ENCODE peak calls at places on chromosomes 12 and 14, in nine cellular contexts. Q is lung; N is neural progenitor cell; D is omental fat pad; P is left cardiac atrium; Z is endodermal cell; I is stimulated activated CD8-positive, alpha-beta memory T cell treated with anti-CD3 and anti-CD28 coated beads, Interleukin-12 subunit alpha, Interleukin-12 subunit beta, amount 100 ng/mL, for 4 hours; Y is H4; G is right atrium auricular region. K is an unnamed sample.

GRCh38 chr12:94435511-94435927 is 24.1 kb downstream of the CEP83 start:
- DNase-seq in Q (no peak), N (peak), D (no peak), P (no peak), Z (peak), I (no peak), Y (no peak), G (no peak), K (no peak)

GRCh38 chr14:103856105-103856504 is 8.7 kb upstream of the PPP1R13B start:
- DNase-seq in Q (no peak), N (peak), D (no peak), P (no peak), Z (peak), I (no peak), Y (no peak), G (no peak), K (no peak)

GRCh38 chr14:63642656-63643382 is 1.1 kb upstream of the WDR89 start:
- DNase-seq in Q (no peak), N (no peak), D (no peak), P (no peak), Z (no peak), I (no peak), Y (no peak), G (no peak), K (no peak)

GRCh38 chr12:74365178-74365964 is 172.3 kb upstream of the ATXN7L3B start:
- DNase-seq in Q (no peak), N (peak), D (no peak), P (no peak), Z (peak), I (no peak), Y (peak), G (no peak), K (peak)

GRCh38 chr14:38723954-38724353 is 379.1 kb downstream of the SEC23A start:
- DNase-seq in Q (no peak), N (no peak), D (no peak), P (no peak), Z (no peak), I (no peak), Y (no peak), G (no peak), K (no peak)

GRCh38 chr12:52156757-52157565 is 34.9 kb downstream of the KRT80 start:
- DNase-seq in Q (peak), N (peak), D (peak), P (peak), Z (peak), I (peak), Y (peak), G (peak), K (peak)

GRCh38 chr14:37819155-37820015 is 224.0 kb downstream of the TTC6 start:
- DNase-seq in Q (no peak), N (no peak), D (no peak), P (no peak), Z (no peak), I (no peak), Y (no peak), G (no peak), K (no peak)

GRCh38 chr14:68810173-68811153 is 17.6 kb upstream of the ZFP36L1 start:
- DNase-seq in Q (peak), N (no peak), D (no peak), P (no peak), Z (no peak), I (no peak), Y (no peak), G (no peak), K (no peak)

GRCh38 chr12:121799175-121799841 is 4.5 kb upstream of the SETD1B start:
- DNase-seq in Q (peak), N (peak), D (no peak), P (peak), Z (peak), I (no peak), Y (peak), G (peak), K (no peak)

GRCh38 chr14:69325086-69325485 is 65.1 kb downstream of the GALNT16 start:
- DNase-seq in Q (no peak), N (no peak), D (no peak), P (no peak), Z (no peak), I (no peak), Y (no peak), G (no peak), K (no peak)

GRCh38 chr14:51552768-51553426 is 98.8 kb upstream of the FRMD6 start:
- DNase-seq in Q (no peak), N (no peak), D (no peak), P (peak), Z (no peak), I (no peak), Y (no peak), G (no peak), K (peak)

GRCh38 chr12:56258068-56258819 is at the start of gene ANKRD52:
- DNase-seq in Q (peak), N (peak), D (peak), P (peak), Z (peak), I (peak), Y (peak), G (peak), K (peak)

GRCh38 chr14:105830171-105830570 is 303.8 kb downstream of the TMEM121 start:
- DNase-seq in Q (no peak), N (no peak), D (no peak), P (peak), Z (no peak), I (no peak), Y (no peak), G (no peak), K (no peak)

GRCh38 chr12:97968641-97969171 is 506.1 kb downstream of the RMST start:
- DNase-seq in Q (no peak), N (no peak), D (no peak), P (no peak), Z (no peak), I (no peak), Y (no peak), G (no peak), K (no peak)

GRCh38 chr12:104506691-104507401 is 50.1 kb downstream of the CHST11 start:
- DNase-seq in Q (no peak), N (no peak), D (no peak), P (no peak), Z (peak), I (no peak), Y (no peak), G (no peak), K (no peak)

GRCh38 chr12:16606201-16606849 is 363 bp upstream of the LMO3 start:
- DNase-seq in Q (peak), N (peak), D (no peak), P (peak), Z (peak), I (no peak), Y (peak), G (no peak), K (peak)

GRCh38 chr12:52349196-52349595 is 18.1 kb downstream of the KRT85 start:
- DNase-seq in Q (no peak), N (no peak), D (no peak), P (no peak), Z (no peak), I (no peak), Y (no peak), G (no peak), K (no peak)

GRCh38 chr12:54232790-54233189 is 44.0 kb upstream of the SMUG1 start:
- DNase-seq in Q (no peak), N (no peak), D (no peak), P (no peak), Z (peak), I (no peak), Y (no peak), G (no peak), K (no peak)

GRCh38 chr12:11695321-11695720 is 45.8 kb downstream of the ETV6 start:
- DNase-seq in Q (no peak), N (no peak), D (no peak), P (no peak), Z (no peak), I (no peak), Y (no peak), G (no peak), K (no peak)

GRCh38 chr14:69059658-69060648 is 80.9 kb upstream of the ACTN1 start:
- DNase-seq in Q (peak), N (no peak), D (no peak), P (peak), Z (no peak), I (no peak), Y (no peak), G (peak), K (no peak)

GRCh38 chr12:77796775-77797174 is 33.9 kb upstream of the NAV3 start:
- DNase-seq in Q (no peak), N (no peak), D (no peak), P (no peak), Z (no peak), I (no peak), Y (peak), G (no peak), K (peak)

GRCh38 chr14:89550761-89551283 is 133.8 kb upstream of the FOXN3 start:
- DNase-seq in Q (no peak), N (no peak), D (no peak), P (no peak), Z (no peak), I (no peak), Y (no peak), G (no peak), K (no peak)

K was measured in LoVo.